ENCODE peak calls at places on chromosomes 7 and 10, in four cellular contexts. One of them, this sample, is unnamed.

GRCh38 chr10:78342787-78343186 is 309.1 kb downstream of the RPS24 start:
- DNase-seq in A549: no peak
- DNase-seq in tibial nerve: no peak
- DNase-seq in CD8-positive, alpha-beta T cell: no peak
- DNase-seq in this sample: no peak

GRCh38 chr7:36686499-36686898 is 37.8 kb downstream of the AOAH start:
- DNase-seq in A549: no peak
- DNase-seq in tibial nerve: no peak
- DNase-seq in CD8-positive, alpha-beta T cell: peak; percentile 65
- DNase-seq in this sample: no peak

GRCh38 chr7:129553861-129554530 is 51.7 kb downstream of the SMKR1 start:
- DNase-seq in A549: no peak
- DNase-seq in tibial nerve: no peak
- DNase-seq in CD8-positive, alpha-beta T cell: peak; percentile 58
- DNase-seq in this sample: peak; percentile 15

GRCh38 chr10:49268185-49268584 is 30.8 kb upstream of the C10orf71 start:
- DNase-seq in A549: no peak
- DNase-seq in tibial nerve: no peak
- DNase-seq in CD8-positive, alpha-beta T cell: no peak
- DNase-seq in this sample: no peak

GRCh38 chr10:91210435-91210834 is 10.0 kb upstream of the PCGF5 start:
- DNase-seq in A549: no peak
- DNase-seq in tibial nerve: no peak
- DNase-seq in CD8-positive, alpha-beta T cell: peak; percentile 46
- DNase-seq in this sample: no peak

GRCh38 chr10:70729763-70730357 is 55.3 kb downstream of the TBATA start:
- DNase-seq in A549: no peak
- DNase-seq in tibial nerve: no peak
- DNase-seq in CD8-positive, alpha-beta T cell: no peak
- DNase-seq in this sample: no peak

GRCh38 chr7:66167773-66168367 is 37.3 kb upstream of the TPST1 start:
- DNase-seq in A549: no peak
- DNase-seq in tibial nerve: no peak
- DNase-seq in CD8-positive, alpha-beta T cell: no peak
- DNase-seq in this sample: no peak

GRCh38 chr7:5452470-5452899 is 28.9 kb upstream of the TNRC18 start:
- DNase-seq in A549: no peak
- DNase-seq in tibial nerve: peak; percentile 32
- DNase-seq in CD8-positive, alpha-beta T cell: no peak
- DNase-seq in this sample: no peak

GRCh38 chr7:44977956-44978355 is 859 bp downstream of the MYO1G start:
- DNase-seq in A549: no peak
- DNase-seq in tibial nerve: no peak
- DNase-seq in CD8-positive, alpha-beta T cell: peak; percentile 34
- DNase-seq in this sample: no peak

GRCh38 chr10:91424016-91424415 is 13.9 kb downstream of the HECTD2 start:
- DNase-seq in A549: no peak
- DNase-seq in tibial nerve: no peak
- DNase-seq in CD8-positive, alpha-beta T cell: no peak
- DNase-seq in this sample: no peak

GRCh38 chr10:22716943-22717342 is 2.6 kb upstream of the PIP4K2A start:
- DNase-seq in A549: no peak
- DNase-seq in tibial nerve: no peak
- DNase-seq in CD8-positive, alpha-beta T cell: no peak
- DNase-seq in this sample: no peak

GRCh38 chr7:64608116-64608910 is 45.4 kb upstream of the ZNF680 start:
- DNase-seq in A549: no peak
- DNase-seq in tibial nerve: no peak
- DNase-seq in CD8-positive, alpha-beta T cell: no peak
- DNase-seq in this sample: no peak

GRCh38 chr7:35705932-35706461 is 11.1 kb upstream of the HERPUD2 start:
- DNase-seq in A549: no peak
- DNase-seq in tibial nerve: no peak
- DNase-seq in CD8-positive, alpha-beta T cell: no peak
- DNase-seq in this sample: no peak

GRCh38 chr7:124702385-124702784 is 63.2 kb downstream of the GPR37 start:
- DNase-seq in A549: no peak
- DNase-seq in tibial nerve: no peak
- DNase-seq in CD8-positive, alpha-beta T cell: no peak
- DNase-seq in this sample: no peak

GRCh38 chr10:131266936-131267813 is 44.3 kb downstream of the TCERG1L start:
- DNase-seq in A549: no peak
- DNase-seq in tibial nerve: no peak
- DNase-seq in CD8-positive, alpha-beta T cell: no peak
- DNase-seq in this sample: no peak

GRCh38 chr10:14093735-14094484 is 236.8 kb downstream of the FRMD4A start:
- DNase-seq in A549: peak; percentile 17
- DNase-seq in tibial nerve: no peak
- DNase-seq in CD8-positive, alpha-beta T cell: no peak
- DNase-seq in this sample: no peak

GRCh38 chr10:49508249-49508648 is 30.7 kb downstream of the ERCC6 start:
- DNase-seq in A549: no peak
- DNase-seq in tibial nerve: no peak
- DNase-seq in CD8-positive, alpha-beta T cell: peak; percentile 37
- DNase-seq in this sample: no peak

GRCh38 chr10:75708060-75708459 is 276.6 kb downstream of the LRMDA start:
- DNase-seq in A549: no peak
- DNase-seq in tibial nerve: no peak
- DNase-seq in CD8-positive, alpha-beta T cell: no peak
- DNase-seq in this sample: no peak

GRCh38 chr10:119315128-119316001 is 108.0 kb downstream of the GRK5 start:
- DNase-seq in A549: peak; percentile 95
- DNase-seq in tibial nerve: peak; percentile 50
- DNase-seq in CD8-positive, alpha-beta T cell: peak; percentile 73
- DNase-seq in this sample: peak; percentile 19

GRCh38 chr10:30467939-30468338 is 34.0 kb downstream of the MAP3K8 start:
- DNase-seq in A549: no peak
- DNase-seq in tibial nerve: no peak
- DNase-seq in CD8-positive, alpha-beta T cell: no peak
- DNase-seq in this sample: no peak

GRCh38 chr10:58856508-58857240 is 319.8 kb upstream of the PHYHIPL start:
- DNase-seq in A549: peak; percentile 87
- DNase-seq in tibial nerve: no peak
- DNase-seq in CD8-positive, alpha-beta T cell: no peak
- DNase-seq in this sample: no peak

GRCh38 chr10:68402271-68402670 is 4.8 kb downstream of the RUFY2 start:
- DNase-seq in A549: no peak
- DNase-seq in tibial nerve: no peak
- DNase-seq in CD8-positive, alpha-beta T cell: no peak
- DNase-seq in this sample: no peak

GRCh38 chr7:107854989-107855388 is 36.0 kb upstream of the DLD start:
- DNase-seq in A549: no peak
- DNase-seq in tibial nerve: no peak
- DNase-seq in CD8-positive, alpha-beta T cell: no peak
- DNase-seq in this sample: no peak

GRCh38 chr10:103139803-103140202 is 53.3 kb downstream of the NT5C2 start:
- DNase-seq in A549: no peak
- DNase-seq in tibial nerve: no peak
- DNase-seq in CD8-positive, alpha-beta T cell: no peak
- DNase-seq in this sample: no peak

GRCh38 chr10:22010973-22011408 is 7.5 kb upstream of the DNAJC1 start:
- DNase-seq in A549: no peak
- DNase-seq in tibial nerve: no peak
- DNase-seq in CD8-positive, alpha-beta T cell: no peak
- DNase-seq in this sample: no peak

GRCh38 chr10:23310443-23310842 is 34.2 kb downstream of the C10orf67 start:
- DNase-seq in A549: no peak
- DNase-seq in tibial nerve: no peak
- DNase-seq in CD8-positive, alpha-beta T cell: no peak
- DNase-seq in this sample: no peak

GRCh38 chr10:62451606-62451965 is 77.4 kb downstream of the ZNF365 start:
- DNase-seq in A549: no peak
- DNase-seq in tibial nerve: no peak
- DNase-seq in CD8-positive, alpha-beta T cell: no peak
- DNase-seq in this sample: no peak
- H3K27ac ChIP-seq in A549: no peak overlapping the region
- H3K27ac ChIP-seq in tibial nerve: no peak overlapping the region
- H3K27ac ChIP-seq in CD8-positive, alpha-beta T cell: no peak overlapping the region
- H3K27ac ChIP-seq in this sample: no peak overlapping the region

GRCh38 chr10:7952251-7952650 is 102.2 kb upstream of the GATA3 start:
- DNase-seq in A549: no peak
- DNase-seq in tibial nerve: no peak
- DNase-seq in CD8-positive, alpha-beta T cell: no peak
- DNase-seq in this sample: no peak
- H3K27ac ChIP-seq in A549: no peak overlapping the region
- H3K27ac ChIP-seq in tibial nerve: no peak overlapping the region
- H3K27ac ChIP-seq in CD8-positive, alpha-beta T cell: no peak overlapping the region
- H3K27ac ChIP-seq in this sample: no peak overlapping the region

GRCh38 chr7:92808635-92809034 is 27.7 kb downstream of the CDK6 start:
- DNase-seq in A549: no peak
- DNase-seq in tibial nerve: no peak
- DNase-seq in CD8-positive, alpha-beta T cell: no peak
- DNase-seq in this sample: no peak

GRCh38 chr7:92811158-92811557 is 25.2 kb downstream of the CDK6 start:
- DNase-seq in A549: no peak
- DNase-seq in tibial nerve: no peak
- DNase-seq in CD8-positive, alpha-beta T cell: no peak
- DNase-seq in this sample: no peak

GRCh38 chr7:92808006-92808405 is 28.4 kb downstream of the CDK6 start:
- DNase-seq in A549: no peak
- DNase-seq in tibial nerve: no peak
- DNase-seq in CD8-positive, alpha-beta T cell: no peak
- DNase-seq in this sample: no peak

GRCh38 chr7:92809397-92810241 is 26.8 kb downstream of the CDK6 start:
- DNase-seq in A549: peak; percentile 74
- DNase-seq in tibial nerve: no peak
- DNase-seq in CD8-positive, alpha-beta T cell: peak; percentile 57
- DNase-seq in this sample: peak; percentile 38

DNA sequence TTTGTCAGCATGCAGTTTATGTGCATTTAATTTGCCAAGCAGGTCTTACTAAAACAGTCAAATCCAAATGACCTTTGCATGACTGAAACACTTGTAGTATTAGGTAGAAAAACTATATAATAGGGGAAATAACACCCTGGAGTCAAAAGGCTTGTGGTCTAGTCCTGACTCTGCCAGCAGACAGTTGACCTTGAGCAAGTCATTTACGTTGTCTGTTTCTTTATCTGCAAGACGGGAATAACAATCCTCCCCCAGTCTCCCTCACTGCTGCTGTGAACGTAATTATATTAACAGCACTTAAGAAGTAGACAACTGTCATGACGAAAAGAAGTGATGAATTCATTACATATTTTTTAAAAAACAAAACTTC is 26.1 kb downstream of the CDK6 start:
- DNase-seq in A549: peak; percentile 8
- DNase-seq in tibial nerve: no peak
- DNase-seq in CD8-positive, alpha-beta T cell: peak; percentile 12
- DNase-seq in this sample: no peak
- H3K27ac ChIP-seq in A549: peak overlapping the region; percentile 86
- H3K27ac ChIP-seq in tibial nerve: no peak overlapping the region
- H3K27ac ChIP-seq in CD8-positive, alpha-beta T cell: no peak overlapping the region
- H3K27ac ChIP-seq in this sample: no peak overlapping the region

GRCh38 chr7:156948361-156948760 is 1.2 kb upstream of the NOM1 start:
- DNase-seq in A549: no peak
- DNase-seq in tibial nerve: no peak
- DNase-seq in CD8-positive, alpha-beta T cell: no peak
- DNase-seq in this sample: no peak

GRCh38 chr7:156954941-156955340 is 5.4 kb downstream of the NOM1 start:
- DNase-seq in A549: no peak
- DNase-seq in tibial nerve: no peak
- DNase-seq in CD8-positive, alpha-beta T cell: no peak
- DNase-seq in this sample: no peak

GRCh38 chr7:156947120-156947843 is 2.2 kb upstream of the NOM1 start:
- DNase-seq in A549: no peak
- DNase-seq in tibial nerve: no peak
- DNase-seq in CD8-positive, alpha-beta T cell: no peak
- DNase-seq in this sample: no peak

GRCh38 chr7:156949541-156950380 is at the start of gene NOM1:
- DNase-seq in A549: peak; percentile 80
- DNase-seq in tibial nerve: peak; percentile 72
- DNase-seq in CD8-positive, alpha-beta T cell: peak; percentile 89
- DNase-seq in this sample: peak; percentile 89

GRCh38 chr7:156950381-156950858 is 908 bp downstream of the NOM1 start:
- DNase-seq in A549: no peak
- DNase-seq in tibial nerve: no peak
- DNase-seq in CD8-positive, alpha-beta T cell: no peak
- DNase-seq in this sample: no peak
- H3K27ac ChIP-seq in A549: peak overlapping the region; percentile 94
- H3K27ac ChIP-seq in tibial nerve: no peak overlapping the region
- H3K27ac ChIP-seq in CD8-positive, alpha-beta T cell: no peak overlapping the region
- H3K27ac ChIP-seq in this sample: no peak overlapping the region

GRCh38 chr7:106450716-106451115 is 165.9 kb upstream of the NAMPT start:
- DNase-seq in A549: no peak
- DNase-seq in tibial nerve: no peak
- DNase-seq in CD8-positive, alpha-beta T cell: no peak
- DNase-seq in this sample: no peak

GRCh38 chr7:106448346-106448991 is 163.7 kb upstream of the NAMPT start:
- DNase-seq in A549: no peak
- DNase-seq in tibial nerve: no peak
- DNase-seq in CD8-positive, alpha-beta T cell: no peak
- DNase-seq in this sample: no peak

GRCh38 chr7:106448992-106449859 is 164.4 kb upstream of the NAMPT start:
- DNase-seq in A549: no peak
- DNase-seq in tibial nerve: no peak
- DNase-seq in CD8-positive, alpha-beta T cell: no peak
- DNase-seq in this sample: no peak

GRCh38 chr7:106452031-106452851 is 167.5 kb upstream of the NAMPT start:
- DNase-seq in A549: no peak
- DNase-seq in tibial nerve: no peak
- DNase-seq in CD8-positive, alpha-beta T cell: no peak
- DNase-seq in this sample: no peak

GRCh38 chr7:106451171-106451570 is 166.4 kb upstream of the NAMPT start:
- DNase-seq in A549: no peak
- DNase-seq in tibial nerve: no peak
- DNase-seq in CD8-positive, alpha-beta T cell: no peak
- DNase-seq in this sample: no peak
- H3K27ac ChIP-seq in A549: peak overlapping the region; percentile 90
- H3K27ac ChIP-seq in tibial nerve: no peak overlapping the region
- H3K27ac ChIP-seq in CD8-positive, alpha-beta T cell: no peak overlapping the region
- H3K27ac ChIP-seq in this sample: no peak overlapping the region

GRCh38 chr7:148337995-148338747 is 252.4 kb upstream of the C7orf33 start:
- DNase-seq in A549: no peak
- DNase-seq in tibial nerve: no peak
- DNase-seq in CD8-positive, alpha-beta T cell: no peak
- DNase-seq in this sample: no peak
- H3K27ac ChIP-seq in A549: no peak overlapping the region
- H3K27ac ChIP-seq in tibial nerve: no peak overlapping the region
- H3K27ac ChIP-seq in CD8-positive, alpha-beta T cell: no peak overlapping the region
- H3K27ac ChIP-seq in this sample: no peak overlapping the region

GRCh38 chr10:1186693-1186990 is 130.5 kb downstream of the WDR37 start:
- DNase-seq in A549: no peak
- DNase-seq in tibial nerve: no peak
- DNase-seq in CD8-positive, alpha-beta T cell: no peak
- DNase-seq in this sample: no peak

GRCh38 chr10:1187855-1188555 is 131.8 kb downstream of the WDR37 start:
- DNase-seq in A549: no peak
- DNase-seq in tibial nerve: no peak
- DNase-seq in CD8-positive, alpha-beta T cell: no peak
- DNase-seq in this sample: no peak

GRCh38 chr10:1184541-1185415 is 128.6 kb downstream of the WDR37 start:
- DNase-seq in A549: no peak
- DNase-seq in tibial nerve: no peak
- DNase-seq in CD8-positive, alpha-beta T cell: no peak
- DNase-seq in this sample: no peak

GRCh38 chr10:1187151-1187854 is 131.1 kb downstream of the WDR37 start:
- DNase-seq in A549: no peak
- DNase-seq in tibial nerve: no peak
- DNase-seq in CD8-positive, alpha-beta T cell: no peak
- DNase-seq in this sample: no peak

GRCh38 chr10:1185911-1186692 is 129.9 kb downstream of the WDR37 start:
- DNase-seq in A549: no peak
- DNase-seq in tibial nerve: no peak
- DNase-seq in CD8-positive, alpha-beta T cell: no peak
- DNase-seq in this sample: no peak
- H3K27ac ChIP-seq in A549: no peak overlapping the region
- H3K27ac ChIP-seq in tibial nerve: no peak overlapping the region
- H3K27ac ChIP-seq in CD8-positive, alpha-beta T cell: no peak overlapping the region
- H3K27ac ChIP-seq in this sample: no peak overlapping the region

This sample was measured in CD4-positive, alpha-beta T cell.